ENCODE peak calls at places on chromosomes 13 and 19, in eight cellular contexts. R is sciatic nerve; E is substantia nigra; D is activated naive CD4-positive, alpha-beta T cell treated with Interleukin-2 at 50 U/mL for 16 hours; P is Calu3; B is germinal center; Y is stimulated activated CD4-positive, alpha-beta T cell treated with anti-CD3 and anti-CD28 coated beads, Interleukin-4, amount 100 ng/mL, for 1 hour; W is kidney glomerular epithelial cell. Q is an unnamed sample.
A peak's percentile ranks its signal among the peaks of the same experiment; 100 is the strongest.

GRCh38 chr13:111906306-111906705 is 160.6 kb upstream of the SOX1 start:
- DNase-seq in E (no peak), P (no peak), Y (no peak), D (no peak), B (no peak), R (no peak), W (no peak), Q (no peak)

GRCh38 chr19:45253396-45254027 is 2.4 kb downstream of the MARK4 start:
- DNase-seq in W (no peak), P (no peak), R (no peak), B (no peak), E (no peak), Y (no peak), D (peak; percentile 28), Q (peak; percentile 32)

GRCh38 chr19:9584073-9584833 is at the start of gene ZNF121:
- DNase-seq in E (peak; percentile 75), D (peak; percentile 83), Y (peak; percentile 84), R (peak; percentile 93), B (peak; percentile 85), W (peak; percentile 57), P (peak; percentile 77), Q (peak; percentile 94)

GRCh38 chr13:65613004-65613403 is 1617.1 kb downstream of the PCDH9 start:
- DNase-seq in P (no peak), R (no peak), W (no peak), B (no peak), D (no peak), Y (no peak), E (no peak), Q (no peak)

GRCh38 chr13:26623125-26623524 is 65.6 kb downstream of the WASF3 start:
- DNase-seq in D (no peak), R (no peak), P (no peak), E (no peak), Y (no peak), W (no peak), B (no peak), Q (no peak)

GRCh38 chr13:66397133-66397532 is 833.0 kb downstream of the PCDH9 start:
- DNase-seq in Y (no peak), B (no peak), R (no peak), D (no peak), E (no peak), P (no peak), W (no peak), Q (no peak)

GRCh38 chr13:21925720-21926119 is 254.8 kb downstream of the FGF9 start:
- DNase-seq in R (peak; percentile 4), P (no peak), E (no peak), Y (no peak), D (no peak), B (no peak), W (no peak), Q (no peak)

GRCh38 chr13:19622189-19622588 is 11.3 kb upstream of the MPHOSPH8 start:
- DNase-seq in R (no peak), P (no peak), D (no peak), E (no peak), W (no peak), B (no peak), Y (no peak), Q (no peak)

GRCh38 chr19:29658221-29658991 is 6.9 kb upstream of the PLEKHF1 start:
- DNase-seq in P (no peak), E (no peak), B (no peak), W (no peak), R (no peak), D (no peak), Y (no peak), Q (no peak)

GRCh38 chr19:1027953-1028902 is 1.8 kb downstream of the CNN2 start:
- DNase-seq in Y (peak; percentile 48), W (peak; percentile 59), P (peak; percentile 59), R (no peak), B (peak; percentile 64), E (no peak), D (peak; percentile 55), Q (peak; percentile 98)

GRCh38 chr19:2607712-2608601 is 94.5 kb downstream of the GNG7 start:
- DNase-seq in B (peak; percentile 30), D (peak; percentile 93), Y (peak; percentile 90), W (no peak), P (no peak), R (peak; percentile 58), E (no peak), Q (no peak)

GRCh38 chr13:28338202-28338601 is 156.7 kb downstream of the FLT1 start:
- DNase-seq in E (no peak), D (no peak), B (no peak), R (no peak), P (no peak), Y (no peak), W (no peak), Q (no peak)

GRCh38 chr19:46069841-46070341 is 29.1 kb upstream of the IGFL4 start:
- DNase-seq in P (no peak), W (no peak), D (no peak), B (no peak), R (no peak), E (no peak), Y (no peak), Q (peak; percentile 85)

GRCh38 chr13:46629811-46630413 is 76.9 kb downstream of the LRCH1 start:
- DNase-seq in E (no peak), R (no peak), B (no peak), W (no peak), Y (no peak), D (no peak), P (no peak), Q (no peak)

GRCh38 chr19:51505904-51506303 is 4.3 kb upstream of the SIGLEC12 start:
- DNase-seq in W (no peak), D (no peak), Y (no peak), B (no peak), P (no peak), R (no peak), E (no peak), Q (no peak)

GRCh38 chr19:30856376-30856775 is 484.2 kb downstream of the ZNF536 start:
- DNase-seq in R (no peak), B (no peak), Y (no peak), W (no peak), E (no peak), P (no peak), D (no peak), Q (no peak)

GRCh38 chr19:47111682-47112165 is 1.9 kb downstream of the ZC3H4 start:
- DNase-seq in W (no peak), Y (no peak), B (no peak), D (no peak), P (no peak), E (no peak), R (no peak), Q (no peak)

GRCh38 chr19:10113592-10113963 is 2.1 kb downstream of the P2RY11 start:
- DNase-seq in Y (peak; percentile 40), B (no peak), E (no peak), D (peak; percentile 13), R (no peak), W (no peak), P (no peak), Q (no peak)

GRCh38 chr13:83332751-83333150 is 549.5 kb downstream of the SLITRK1 start:
- DNase-seq in D (no peak), R (no peak), B (no peak), Y (no peak), W (no peak), P (no peak), E (no peak), Q (no peak)

GRCh38 chr13:37448072-37448471 is 150.5 kb downstream of the POSTN start:
- DNase-seq in D (no peak), B (no peak), R (no peak), E (no peak), Y (no peak), P (no peak), W (no peak), Q (peak; percentile 41)

GRCh38 chr13:97810152-97810551 is 143.3 kb upstream of the IPO5 start:
- DNase-seq in Y (no peak), E (no peak), B (no peak), P (peak; percentile 2), R (no peak), W (peak; percentile 5), D (no peak), Q (peak; percentile 69)

GRCh38 chr19:10142701-10143375 is 23.1 kb upstream of the EIF3G start:
- DNase-seq in B (no peak), D (peak; percentile 42), Y (peak; percentile 27), P (no peak), W (no peak), R (no peak), E (no peak), Q (no peak)

GRCh38 chr19:800360-801029 is 3.2 kb downstream of the PTBP1 start:
- DNase-seq in B (no peak), R (peak; percentile 60), D (no peak), W (peak; percentile 45), P (peak; percentile 36), Y (no peak), E (no peak), Q (no peak)

GRCh38 chr13:110187501-110188161 is 119.3 kb downstream of the COL4A1 start:
- DNase-seq in E (no peak), Y (no peak), D (no peak), W (peak; percentile 17), P (peak; percentile 3), B (no peak), R (no peak), Q (peak; percentile 46)

GRCh38 chr19:19485161-19485997 is 30.0 kb downstream of the TSSK6 start:
- DNase-seq in W (no peak), B (peak; percentile 34), R (no peak), D (no peak), E (no peak), P (no peak), Y (no peak), Q (no peak)

GRCh38 chr19:30236006-30236405 is 136.2 kb upstream of the ZNF536 start:
- DNase-seq in D (no peak), R (no peak), W (no peak), B (no peak), Y (no peak), E (no peak), P (no peak), Q (no peak)

GRCh38 chr13:46101488-46102289 is 3.1 kb downstream of the CPB2 start:
- DNase-seq in P (no peak), R (no peak), Y (no peak), D (no peak), B (no peak), E (no peak), W (no peak), Q (no peak)

GRCh38 chr19:34120846-34121639 is 51.3 kb upstream of the LSM14A start:
- DNase-seq in R (no peak), P (peak; percentile 62), E (no peak), Y (peak; percentile 59), W (peak; percentile 10), D (peak; percentile 60), B (peak; percentile 59), Q (peak; percentile 67)

GRCh38 chr19:49560358-49560900 is 19.9 kb downstream of the NOSIP start:
- DNase-seq in D (peak; percentile 48), B (no peak), Y (peak; percentile 38), W (no peak), E (peak; percentile 68), R (no peak), P (no peak), Q (no peak)

GRCh38 chr13:93635687-93636086 is 409.1 kb downstream of the GPC6 start:
- DNase-seq in Y (no peak), R (no peak), W (no peak), D (no peak), B (no peak), E (no peak), P (no peak), Q (peak; percentile 61)

GRCh38 chr13:31067416-31068118 is 94.1 kb downstream of the HSPH1 start:
- DNase-seq in P (no peak), W (peak; percentile 89), Y (no peak), D (no peak), B (no peak), E (no peak), R (no peak), Q (peak; percentile 41)

Q was measured in adipocyte.